ENCODE peak calls at places on chromosomes 6 and 20, in seven cellular contexts. One of them, this sample, is unnamed.

GRCh38 chr6:10977231-10977968 is 66.7 kb downstream of the ELOVL2 start:
- DNase-seq in stomach: no peak
- DNase-seq in naive thymus-derived CD8-positive, alpha-beta T cell: no peak
- DNase-seq in Kasumi-1: no peak
- DNase-seq in myocyte: no peak
- DNase-seq in mesothelial cell of epicardium: no peak
- DNase-seq in stimulated activated CD4-positive, alpha-beta T cell treated with anti-CD3 and anti-CD28 coated beads, TNF-alpha, amount 100 ng/mL, for 4 hours: no peak
- DNase-seq in this sample: no peak

GRCh38 chr20:50930139-50931047 is 844 bp downstream of the ADNP start:
- DNase-seq in stomach: peak; percentile 29
- DNase-seq in naive thymus-derived CD8-positive, alpha-beta T cell: no peak
- DNase-seq in Kasumi-1: no peak
- DNase-seq in myocyte: no peak
- DNase-seq in mesothelial cell of epicardium: peak; percentile 29
- DNase-seq in stimulated activated CD4-positive, alpha-beta T cell treated with anti-CD3 and anti-CD28 coated beads, TNF-alpha, amount 100 ng/mL, for 4 hours: peak; percentile 7
- DNase-seq in this sample: no peak

GRCh38 chr6:163490826-163491577 is 76.5 kb downstream of the QKI start:
- DNase-seq in stomach: peak; percentile 88
- DNase-seq in naive thymus-derived CD8-positive, alpha-beta T cell: peak; percentile 34
- DNase-seq in Kasumi-1: no peak
- DNase-seq in myocyte: peak; percentile 67
- DNase-seq in mesothelial cell of epicardium: no peak
- DNase-seq in stimulated activated CD4-positive, alpha-beta T cell treated with anti-CD3 and anti-CD28 coated beads, TNF-alpha, amount 100 ng/mL, for 4 hours: no peak
- DNase-seq in this sample: no peak

GRCh38 chr6:3516094-3516493 is 59.2 kb upstream of the SLC22A23 start:
- DNase-seq in stomach: no peak
- DNase-seq in naive thymus-derived CD8-positive, alpha-beta T cell: no peak
- DNase-seq in Kasumi-1: no peak
- DNase-seq in myocyte: no peak
- DNase-seq in mesothelial cell of epicardium: no peak
- DNase-seq in stimulated activated CD4-positive, alpha-beta T cell treated with anti-CD3 and anti-CD28 coated beads, TNF-alpha, amount 100 ng/mL, for 4 hours: no peak
- DNase-seq in this sample: no peak

GRCh38 chr6:36351152-36351571 is 14.5 kb upstream of the BNIP5 start:
- DNase-seq in stomach: no peak
- DNase-seq in naive thymus-derived CD8-positive, alpha-beta T cell: no peak
- DNase-seq in Kasumi-1: no peak
- DNase-seq in myocyte: peak; percentile 69
- DNase-seq in mesothelial cell of epicardium: no peak
- DNase-seq in stimulated activated CD4-positive, alpha-beta T cell treated with anti-CD3 and anti-CD28 coated beads, TNF-alpha, amount 100 ng/mL, for 4 hours: no peak
- DNase-seq in this sample: no peak

GRCh38 chr6:19472168-19472567 is 365.0 kb upstream of the ID4 start:
- DNase-seq in stomach: no peak
- DNase-seq in naive thymus-derived CD8-positive, alpha-beta T cell: no peak
- DNase-seq in Kasumi-1: no peak
- DNase-seq in myocyte: no peak
- DNase-seq in mesothelial cell of epicardium: no peak
- DNase-seq in stimulated activated CD4-positive, alpha-beta T cell treated with anti-CD3 and anti-CD28 coated beads, TNF-alpha, amount 100 ng/mL, for 4 hours: no peak
- DNase-seq in this sample: no peak

GRCh38 chr6:64683682-64684081 is 1023.3 kb downstream of the EYS start:
- DNase-seq in stomach: peak; percentile 48
- DNase-seq in naive thymus-derived CD8-positive, alpha-beta T cell: no peak
- DNase-seq in Kasumi-1: no peak
- DNase-seq in myocyte: peak; percentile 13
- DNase-seq in mesothelial cell of epicardium: no peak
- DNase-seq in stimulated activated CD4-positive, alpha-beta T cell treated with anti-CD3 and anti-CD28 coated beads, TNF-alpha, amount 100 ng/mL, for 4 hours: no peak
- DNase-seq in this sample: no peak

GRCh38 chr6:133165235-133165634 is 75.9 kb upstream of the EYA4 start:
- DNase-seq in stomach: no peak
- DNase-seq in naive thymus-derived CD8-positive, alpha-beta T cell: no peak
- DNase-seq in Kasumi-1: no peak
- DNase-seq in myocyte: no peak
- DNase-seq in mesothelial cell of epicardium: no peak
- DNase-seq in stimulated activated CD4-positive, alpha-beta T cell treated with anti-CD3 and anti-CD28 coated beads, TNF-alpha, amount 100 ng/mL, for 4 hours: no peak
- DNase-seq in this sample: no peak

GRCh38 chr6:20497200-20497820 is 36.9 kb upstream of the CDKAL1 start:
- DNase-seq in stomach: no peak
- DNase-seq in naive thymus-derived CD8-positive, alpha-beta T cell: no peak
- DNase-seq in Kasumi-1: peak; percentile 10
- DNase-seq in myocyte: peak; percentile 89
- DNase-seq in mesothelial cell of epicardium: no peak
- DNase-seq in stimulated activated CD4-positive, alpha-beta T cell treated with anti-CD3 and anti-CD28 coated beads, TNF-alpha, amount 100 ng/mL, for 4 hours: no peak
- DNase-seq in this sample: no peak

GRCh38 chr20:31723282-31724078 is 812 bp upstream of the BCL2L1 start:
- DNase-seq in stomach: peak; percentile 97
- DNase-seq in naive thymus-derived CD8-positive, alpha-beta T cell: peak; percentile 100
- DNase-seq in Kasumi-1: peak; percentile 96
- DNase-seq in myocyte: peak; percentile 98
- DNase-seq in mesothelial cell of epicardium: peak; percentile 100
- DNase-seq in stimulated activated CD4-positive, alpha-beta T cell treated with anti-CD3 and anti-CD28 coated beads, TNF-alpha, amount 100 ng/mL, for 4 hours: peak; percentile 97
- DNase-seq in this sample: peak; percentile 99

GRCh38 chr20:63409066-63409833 is 48.1 kb upstream of the CHRNA4 start:
- DNase-seq in stomach: no peak
- DNase-seq in naive thymus-derived CD8-positive, alpha-beta T cell: peak; percentile 14
- DNase-seq in Kasumi-1: no peak
- DNase-seq in myocyte: no peak
- DNase-seq in mesothelial cell of epicardium: no peak
- DNase-seq in stimulated activated CD4-positive, alpha-beta T cell treated with anti-CD3 and anti-CD28 coated beads, TNF-alpha, amount 100 ng/mL, for 4 hours: no peak
- DNase-seq in this sample: no peak

GRCh38 chr6:127202676-127203075 is 64.0 kb upstream of the RNF146 start:
- DNase-seq in stomach: no peak
- DNase-seq in naive thymus-derived CD8-positive, alpha-beta T cell: no peak
- DNase-seq in Kasumi-1: no peak
- DNase-seq in myocyte: no peak
- DNase-seq in mesothelial cell of epicardium: no peak
- DNase-seq in stimulated activated CD4-positive, alpha-beta T cell treated with anti-CD3 and anti-CD28 coated beads, TNF-alpha, amount 100 ng/mL, for 4 hours: no peak
- DNase-seq in this sample: no peak